ENCODE peak calls at places on chromosomes 6 and 20, in ten cellular contexts. One of them, this sample, is unnamed.

GRCh38 chr20:19973920-19974620 is 43.1 kb upstream of the NAA20 start:
- DNase-seq in lower lobe of right lung: peak; percentile 71
- DNase-seq in astrocyte of the spinal cord: peak; percentile 83
- DNase-seq in AG09309: no peak
- DNase-seq in GM23248: peak; percentile 82
- DNase-seq in stomach: peak; percentile 42
- DNase-seq in Peyer's patch: peak; percentile 71
- DNase-seq in epithelial cell of esophagus: peak; percentile 80
- DNase-seq in cardiac muscle cell: no peak
- DNase-seq in upper lobe of left lung: peak; percentile 82
- DNase-seq in this sample: no peak

GRCh38 chr20:43983359-43983758 is 68.7 kb downstream of the TOX2 start:
- DNase-seq in lower lobe of right lung: no peak
- DNase-seq in astrocyte of the spinal cord: no peak
- DNase-seq in AG09309: no peak
- DNase-seq in GM23248: no peak
- DNase-seq in stomach: no peak
- DNase-seq in Peyer's patch: peak; percentile 71
- DNase-seq in epithelial cell of esophagus: no peak
- DNase-seq in cardiac muscle cell: no peak
- DNase-seq in upper lobe of left lung: no peak
- DNase-seq in this sample: no peak

GRCh38 chr6:151675746-151676459 is 131.6 kb upstream of the ESR1 start:
- DNase-seq in lower lobe of right lung: peak; percentile 62
- DNase-seq in astrocyte of the spinal cord: peak; percentile 24
- DNase-seq in AG09309: no peak
- DNase-seq in GM23248: peak; percentile 57
- DNase-seq in stomach: peak; percentile 72
- DNase-seq in Peyer's patch: peak; percentile 62
- DNase-seq in epithelial cell of esophagus: peak; percentile 77
- DNase-seq in cardiac muscle cell: peak; percentile 69
- DNase-seq in upper lobe of left lung: peak; percentile 71
- DNase-seq in this sample: peak; percentile 47

GRCh38 chr6:142746524-142746923 is 198.5 kb downstream of the HIVEP2 start:
- DNase-seq in lower lobe of right lung: no peak
- DNase-seq in astrocyte of the spinal cord: peak; percentile 41
- DNase-seq in AG09309: no peak
- DNase-seq in GM23248: no peak
- DNase-seq in stomach: no peak
- DNase-seq in Peyer's patch: peak; percentile 62
- DNase-seq in epithelial cell of esophagus: peak; percentile 16
- DNase-seq in cardiac muscle cell: peak; percentile 77
- DNase-seq in upper lobe of left lung: no peak
- DNase-seq in this sample: peak; percentile 35

GRCh38 chr20:16069416-16070010 is 503.7 kb downstream of the KIF16B start:
- DNase-seq in lower lobe of right lung: no peak
- DNase-seq in astrocyte of the spinal cord: no peak
- DNase-seq in AG09309: no peak
- DNase-seq in GM23248: no peak
- DNase-seq in stomach: no peak
- DNase-seq in Peyer's patch: no peak
- DNase-seq in epithelial cell of esophagus: no peak
- DNase-seq in cardiac muscle cell: no peak
- DNase-seq in upper lobe of left lung: no peak
- DNase-seq in this sample: no peak

GRCh38 chr6:52576392-52577021 is 353 bp downstream of the TRAM2 start:
- DNase-seq in lower lobe of right lung: no peak
- DNase-seq in astrocyte of the spinal cord: peak; percentile 77
- DNase-seq in AG09309: no peak
- DNase-seq in GM23248: peak; percentile 91
- DNase-seq in stomach: peak; percentile 54
- DNase-seq in Peyer's patch: peak; percentile 87
- DNase-seq in epithelial cell of esophagus: peak; percentile 70
- DNase-seq in cardiac muscle cell: no peak
- DNase-seq in upper lobe of left lung: peak; percentile 70
- DNase-seq in this sample: peak; percentile 63

GRCh38 chr20:62066983-62067433 is 1.3 kb upstream of the TAF4 start:
- DNase-seq in lower lobe of right lung: no peak
- DNase-seq in astrocyte of the spinal cord: no peak
- DNase-seq in AG09309: no peak
- DNase-seq in GM23248: peak; percentile 45
- DNase-seq in stomach: no peak
- DNase-seq in Peyer's patch: peak; percentile 79
- DNase-seq in epithelial cell of esophagus: no peak
- DNase-seq in cardiac muscle cell: peak; percentile 27
- DNase-seq in upper lobe of left lung: peak; percentile 50
- DNase-seq in this sample: no peak

GRCh38 chr6:37155394-37156312 is 14.3 kb upstream of the PIM1 start:
- DNase-seq in lower lobe of right lung: no peak
- DNase-seq in astrocyte of the spinal cord: no peak
- DNase-seq in AG09309: no peak
- DNase-seq in GM23248: no peak
- DNase-seq in stomach: peak; percentile 40
- DNase-seq in Peyer's patch: peak; percentile 90
- DNase-seq in epithelial cell of esophagus: no peak
- DNase-seq in cardiac muscle cell: no peak
- DNase-seq in upper lobe of left lung: no peak
- DNase-seq in this sample: no peak

GRCh38 chr6:36599791-36600209 is 5.6 kb downstream of the SRSF3 start:
- DNase-seq in lower lobe of right lung: peak; percentile 56
- DNase-seq in astrocyte of the spinal cord: no peak
- DNase-seq in AG09309: no peak
- DNase-seq in GM23248: peak; percentile 68
- DNase-seq in stomach: peak; percentile 63
- DNase-seq in Peyer's patch: peak; percentile 68
- DNase-seq in epithelial cell of esophagus: peak; percentile 86
- DNase-seq in cardiac muscle cell: peak; percentile 45
- DNase-seq in upper lobe of left lung: peak; percentile 37
- DNase-seq in this sample: no peak

GRCh38 chr20:48722737-48723191 is 105.0 kb downstream of the PREX1 start:
- DNase-seq in lower lobe of right lung: no peak
- DNase-seq in astrocyte of the spinal cord: peak; percentile 68
- DNase-seq in AG09309: no peak
- DNase-seq in GM23248: peak; percentile 88
- DNase-seq in stomach: peak; percentile 74
- DNase-seq in Peyer's patch: peak; percentile 56
- DNase-seq in epithelial cell of esophagus: no peak
- DNase-seq in cardiac muscle cell: no peak
- DNase-seq in upper lobe of left lung: no peak
- DNase-seq in this sample: no peak

GRCh38 chr20:48719598-48720255 is 108.1 kb downstream of the PREX1 start:
- DNase-seq in lower lobe of right lung: no peak
- DNase-seq in astrocyte of the spinal cord: no peak
- DNase-seq in AG09309: no peak
- DNase-seq in GM23248: no peak
- DNase-seq in stomach: no peak
- DNase-seq in Peyer's patch: no peak
- DNase-seq in epithelial cell of esophagus: no peak
- DNase-seq in cardiac muscle cell: no peak
- DNase-seq in upper lobe of left lung: no peak
- DNase-seq in this sample: no peak

GRCh38 chr20:48722002-48722731 is 105.6 kb downstream of the PREX1 start:
- DNase-seq in lower lobe of right lung: no peak
- DNase-seq in astrocyte of the spinal cord: peak; percentile 86
- DNase-seq in AG09309: peak; percentile 48
- DNase-seq in GM23248: peak; percentile 83
- DNase-seq in stomach: peak; percentile 38
- DNase-seq in Peyer's patch: peak; percentile 82
- DNase-seq in epithelial cell of esophagus: no peak
- DNase-seq in cardiac muscle cell: no peak
- DNase-seq in upper lobe of left lung: peak; percentile 77
- DNase-seq in this sample: no peak

GRCh38 chr20:48720256-48721020 is 107.4 kb downstream of the PREX1 start:
- DNase-seq in lower lobe of right lung: no peak
- DNase-seq in astrocyte of the spinal cord: no peak
- DNase-seq in AG09309: no peak
- DNase-seq in GM23248: peak; percentile 34
- DNase-seq in stomach: no peak
- DNase-seq in Peyer's patch: no peak
- DNase-seq in epithelial cell of esophagus: no peak
- DNase-seq in cardiac muscle cell: no peak
- DNase-seq in upper lobe of left lung: no peak
- DNase-seq in this sample: no peak

GRCh38 chr20:48721324-48722001 is 106.3 kb downstream of the PREX1 start:
- DNase-seq in lower lobe of right lung: no peak
- DNase-seq in astrocyte of the spinal cord: peak; percentile 19
- DNase-seq in AG09309: no peak
- DNase-seq in GM23248: no peak
- DNase-seq in stomach: no peak
- DNase-seq in Peyer's patch: peak; percentile 62
- DNase-seq in epithelial cell of esophagus: no peak
- DNase-seq in cardiac muscle cell: no peak
- DNase-seq in upper lobe of left lung: no peak
- DNase-seq in this sample: no peak
- H3K4me3 ChIP-seq in lower lobe of right lung: no peak overlapping the region
- H3K4me3 ChIP-seq in astrocyte of the spinal cord: no peak overlapping the region
- H3K4me3 ChIP-seq in AG09309: no peak overlapping the region
- H3K4me3 ChIP-seq in GM23248: no peak overlapping the region
- H3K4me3 ChIP-seq in stomach: no peak overlapping the region
- H3K4me3 ChIP-seq in Peyer's patch: no peak overlapping the region
- H3K4me3 ChIP-seq in epithelial cell of esophagus: no peak overlapping the region
- H3K4me3 ChIP-seq in cardiac muscle cell: no peak overlapping the region
- H3K4me3 ChIP-seq in upper lobe of left lung: no peak overlapping the region
- H3K4me3 ChIP-seq in this sample: no peak overlapping the region

DNA sequence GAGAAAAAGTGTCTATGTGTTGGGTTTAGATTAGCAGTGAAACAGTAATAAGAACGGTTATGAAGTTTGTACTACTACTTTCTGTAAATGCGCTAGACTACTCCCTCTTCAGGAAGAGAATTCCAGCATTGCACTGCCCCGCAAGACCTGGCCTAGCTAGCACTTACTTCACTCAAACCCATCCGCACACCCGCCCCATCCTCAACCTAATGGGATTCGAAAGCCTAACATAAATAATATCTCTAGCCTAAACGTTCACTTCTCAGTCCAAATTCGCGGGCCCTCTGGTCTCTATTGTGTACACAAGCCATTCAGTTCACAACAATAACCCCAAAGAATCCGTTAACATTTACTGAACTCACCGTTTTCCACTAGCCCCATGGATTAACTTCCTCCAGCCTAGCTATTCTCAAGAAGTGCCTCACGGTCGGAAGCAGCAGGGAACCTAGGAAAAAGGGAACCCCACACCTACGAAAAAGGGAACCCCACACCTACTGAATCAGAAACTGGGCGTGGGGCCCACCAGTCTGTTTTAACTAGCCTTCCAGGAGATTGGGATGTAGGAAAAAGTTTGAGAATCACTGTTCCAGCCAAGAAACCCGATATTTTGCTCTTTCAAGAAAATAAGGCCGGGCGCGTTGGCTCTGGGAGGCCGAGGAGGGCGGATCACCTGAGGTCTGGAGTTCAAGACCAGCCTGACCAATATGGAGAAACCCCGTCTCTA is 45.4 kb upstream of the BTN3A2 start:
- DNase-seq in lower lobe of right lung: no peak
- DNase-seq in astrocyte of the spinal cord: no peak
- DNase-seq in AG09309: no peak
- DNase-seq in GM23248: no peak
- DNase-seq in stomach: no peak
- DNase-seq in Peyer's patch: no peak
- DNase-seq in epithelial cell of esophagus: no peak
- DNase-seq in cardiac muscle cell: no peak
- DNase-seq in upper lobe of left lung: no peak
- DNase-seq in this sample: no peak
- H3K4me3 ChIP-seq in lower lobe of right lung: no peak overlapping the region
- H3K4me3 ChIP-seq in astrocyte of the spinal cord: no peak overlapping the region
- H3K4me3 ChIP-seq in AG09309: no peak overlapping the region
- H3K4me3 ChIP-seq in GM23248: no peak overlapping the region
- H3K4me3 ChIP-seq in stomach: no peak overlapping the region
- H3K4me3 ChIP-seq in Peyer's patch: no peak overlapping the region
- H3K4me3 ChIP-seq in epithelial cell of esophagus: no peak overlapping the region
- H3K4me3 ChIP-seq in cardiac muscle cell: no peak overlapping the region
- H3K4me3 ChIP-seq in upper lobe of left lung: no peak overlapping the region
- H3K4me3 ChIP-seq in this sample: peak overlapping the region; percentile 80

GRCh38 chr6:39821014-39821738 is 29.0 kb downstream of the DAAM2 start:
- DNase-seq in lower lobe of right lung: no peak
- DNase-seq in astrocyte of the spinal cord: no peak
- DNase-seq in AG09309: no peak
- DNase-seq in GM23248: peak; percentile 54
- DNase-seq in stomach: no peak
- DNase-seq in Peyer's patch: no peak
- DNase-seq in epithelial cell of esophagus: no peak
- DNase-seq in cardiac muscle cell: no peak
- DNase-seq in upper lobe of left lung: peak; percentile 37
- DNase-seq in this sample: no peak

GRCh38 chr6:39819676-39820075 is 27.5 kb downstream of the DAAM2 start:
- DNase-seq in lower lobe of right lung: no peak
- DNase-seq in astrocyte of the spinal cord: no peak
- DNase-seq in AG09309: no peak
- DNase-seq in GM23248: peak; percentile 44
- DNase-seq in stomach: no peak
- DNase-seq in Peyer's patch: no peak
- DNase-seq in epithelial cell of esophagus: no peak
- DNase-seq in cardiac muscle cell: no peak
- DNase-seq in upper lobe of left lung: no peak
- DNase-seq in this sample: no peak

GRCh38 chr6:39819226-39819625 is 27.1 kb downstream of the DAAM2 start:
- DNase-seq in lower lobe of right lung: no peak
- DNase-seq in astrocyte of the spinal cord: no peak
- DNase-seq in AG09309: no peak
- DNase-seq in GM23248: peak; percentile 63
- DNase-seq in stomach: no peak
- DNase-seq in Peyer's patch: no peak
- DNase-seq in epithelial cell of esophagus: no peak
- DNase-seq in cardiac muscle cell: no peak
- DNase-seq in upper lobe of left lung: no peak
- DNase-seq in this sample: no peak

GRCh38 chr6:39821739-39822532 is 29.8 kb downstream of the DAAM2 start:
- DNase-seq in lower lobe of right lung: no peak
- DNase-seq in astrocyte of the spinal cord: no peak
- DNase-seq in AG09309: no peak
- DNase-seq in GM23248: no peak
- DNase-seq in stomach: no peak
- DNase-seq in Peyer's patch: no peak
- DNase-seq in epithelial cell of esophagus: no peak
- DNase-seq in cardiac muscle cell: no peak
- DNase-seq in upper lobe of left lung: no peak
- DNase-seq in this sample: no peak

DNA sequence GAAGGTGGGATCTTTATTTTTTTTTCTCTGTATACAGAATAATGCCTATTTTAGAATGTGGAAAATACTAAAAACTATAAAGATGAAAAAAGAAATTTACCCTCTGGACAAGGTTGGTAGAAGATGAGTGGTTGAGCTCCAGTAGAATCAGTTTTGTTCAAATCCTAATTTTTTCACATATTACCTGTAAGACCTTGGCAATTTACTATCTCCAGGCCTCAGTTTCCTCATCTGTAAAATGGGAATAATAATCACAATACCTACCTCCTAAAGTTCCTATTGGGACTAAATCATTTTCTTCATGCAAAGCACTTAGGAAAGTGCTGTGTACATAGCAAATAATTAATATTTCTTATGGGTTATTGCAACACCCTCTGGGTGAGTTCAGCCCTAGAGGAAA is 28.4 kb downstream of the DAAM2 start:
- DNase-seq in lower lobe of right lung: no peak
- DNase-seq in astrocyte of the spinal cord: no peak
- DNase-seq in AG09309: no peak
- DNase-seq in GM23248: no peak
- DNase-seq in stomach: no peak
- DNase-seq in Peyer's patch: no peak
- DNase-seq in epithelial cell of esophagus: no peak
- DNase-seq in cardiac muscle cell: no peak
- DNase-seq in upper lobe of left lung: no peak
- DNase-seq in this sample: no peak
- H3K4me3 ChIP-seq in lower lobe of right lung: peak overlapping the region; percentile 27
- H3K4me3 ChIP-seq in astrocyte of the spinal cord: no peak overlapping the region
- H3K4me3 ChIP-seq in AG09309: no peak overlapping the region
- H3K4me3 ChIP-seq in GM23248: no peak overlapping the region
- H3K4me3 ChIP-seq in stomach: no peak overlapping the region
- H3K4me3 ChIP-seq in Peyer's patch: peak overlapping the region; percentile 27
- H3K4me3 ChIP-seq in epithelial cell of esophagus: no peak overlapping the region
- H3K4me3 ChIP-seq in cardiac muscle cell: no peak overlapping the region
- H3K4me3 ChIP-seq in upper lobe of left lung: no peak overlapping the region
- H3K4me3 ChIP-seq in this sample: no peak overlapping the region

GRCh38 chr6:28817808-28818145 is 106.0 kb downstream of the TRIM27 start:
- DNase-seq in lower lobe of right lung: no peak
- DNase-seq in astrocyte of the spinal cord: no peak
- DNase-seq in AG09309: no peak
- DNase-seq in GM23248: no peak
- DNase-seq in stomach: no peak
- DNase-seq in Peyer's patch: no peak
- DNase-seq in epithelial cell of esophagus: no peak
- DNase-seq in cardiac muscle cell: no peak
- DNase-seq in upper lobe of left lung: no peak
- DNase-seq in this sample: no peak
- H3K4me3 ChIP-seq in lower lobe of right lung: no peak overlapping the region
- H3K4me3 ChIP-seq in astrocyte of the spinal cord: peak overlapping the region; percentile 24
- H3K4me3 ChIP-seq in AG09309: no peak overlapping the region
- H3K4me3 ChIP-seq in GM23248: peak overlapping the region; percentile 34
- H3K4me3 ChIP-seq in stomach: no peak overlapping the region
- H3K4me3 ChIP-seq in Peyer's patch: no peak overlapping the region
- H3K4me3 ChIP-seq in epithelial cell of esophagus: no peak overlapping the region
- H3K4me3 ChIP-seq in cardiac muscle cell: no peak overlapping the region
- H3K4me3 ChIP-seq in upper lobe of left lung: no peak overlapping the region
- H3K4me3 ChIP-seq in this sample: no peak overlapping the region

This sample was measured in neuronal stem cell.